ENCODE peak calls at places on chromosomes 3 and 15, in six cellular contexts. X, E, V, G, K and N are unnamed samples.

GRCh38 chr3:111070772-111071256 is 802 bp upstream of the NECTIN3 start:
- DNase-seq in X (no peak), V (peak; percentile 80), E (no peak), G (no peak), K (no peak), N (no peak)

GRCh38 chr3:43455233-43455632 is 166.6 kb downstream of the ANO10 start:
- DNase-seq in G (no peak), V (no peak), X (no peak), K (no peak), E (no peak), N (no peak)

GRCh38 chr15:81157195-81157938 is 23.3 kb downstream of the CFAP161 start:
- DNase-seq in K (no peak), X (no peak), E (no peak), G (no peak), V (no peak), N (no peak)

GRCh38 chr3:53938645-53939044 is 47.0 kb upstream of the SELENOK start:
- DNase-seq in G (no peak), K (peak; percentile 51), E (peak; percentile 51), V (peak; percentile 1), X (no peak), N (no peak)

GRCh38 chr3:61863579-61863978 is 302.2 kb downstream of the PTPRG start:
- DNase-seq in X (no peak), G (no peak), K (no peak), V (no peak), E (no peak), N (no peak)

GRCh38 chr3:143979813-143980212 is 8.2 kb downstream of the DIPK2A start:
- DNase-seq in E (no peak), G (no peak), X (no peak), K (no peak), V (no peak), N (no peak)

GRCh38 chr15:68176601-68177000 is 28.5 kb downstream of the CALML4 start:
- DNase-seq in K (no peak), V (no peak), G (no peak), E (no peak), X (no peak), N (no peak)

GRCh38 chr3:16600771-16601538 is 4.3 kb downstream of the DAZL start:
- DNase-seq in E (peak; percentile 83), V (no peak), G (peak; percentile 73), X (peak; percentile 57), K (peak; percentile 58), N (peak; percentile 54)

GRCh38 chr15:75355369-75355768 is 8.5 kb downstream of the NEIL1 start:
- DNase-seq in K (no peak), V (no peak), G (no peak), X (no peak), E (no peak), N (no peak)

GRCh38 chr15:49927462-49927861 is 191.6 kb downstream of the ATP8B4 start:
- DNase-seq in E (no peak), G (no peak), K (no peak), X (no peak), V (no peak), N (no peak)

GRCh38 chr3:67916353-67916752 is 261.9 kb upstream of the SUCLG2 start:
- DNase-seq in K (no peak), V (no peak), G (no peak), E (no peak), X (no peak), N (no peak)

GRCh38 chr15:38745136-38745535 is 180.5 kb upstream of the RASGRP1 start:
- DNase-seq in E (no peak), X (no peak), V (no peak), K (no peak), G (no peak), N (no peak)

GRCh38 chr3:123272547-123272946 is 70.8 kb downstream of the SEC22A start:
- DNase-seq in G (no peak), X (no peak), E (no peak), K (no peak), V (no peak), N (no peak)

GRCh38 chr3:12299026-12299425 is 10.2 kb downstream of the PPARG start:
- DNase-seq in K (no peak), G (no peak), X (no peak), V (no peak), E (no peak), N (no peak)

GRCh38 chr3:16378920-16379319 is 113.9 kb downstream of the OXNAD1 start:
- DNase-seq in V (no peak), G (no peak), E (no peak), K (no peak), X (no peak), N (no peak)

GRCh38 chr3:153503873-153504272 is 341.8 kb downstream of the RAP2B start:
- DNase-seq in E (no peak), G (no peak), V (no peak), X (no peak), K (no peak), N (no peak)

GRCh38 chr15:92811514-92811913 is 88.6 kb upstream of the CHD2 start:
- DNase-seq in G (no peak), K (no peak), V (no peak), E (no peak), X (no peak), N (no peak)

GRCh38 chr3:46575577-46576222 is 9.6 kb upstream of the LRRC2 start:
- DNase-seq in V (no peak), K (no peak), X (no peak), G (no peak), E (no peak), N (no peak)

GRCh38 chr3:121883507-121883906 is 10.7 kb upstream of the SLC15A2 start:
- DNase-seq in E (no peak), V (no peak), G (no peak), K (peak; percentile 8), X (no peak), N (no peak)

GRCh38 chr3:49775538-49775937 is 10.8 kb downstream of the IP6K1 start:
- DNase-seq in V (no peak), E (no peak), G (no peak), K (no peak), X (no peak), N (no peak)

GRCh38 chr15:68639926-68640600 is 61.3 kb downstream of the CORO2B start:
- DNase-seq in K (no peak), E (no peak), V (no peak), G (no peak), X (no peak), N (no peak)

GRCh38 chr3:58163234-58163633 is 47.5 kb downstream of the DNASE1L3 start:
- DNase-seq in K (no peak), V (no peak), G (no peak), E (no peak), X (no peak), N (no peak)

GRCh38 chr15:68367992-68368391 is 64.0 kb downstream of the ITGA11 start:
- DNase-seq in G (no peak), V (no peak), X (no peak), E (no peak), K (no peak), N (no peak)

GRCh38 chr3:117074833-117075232 is 365.3 kb downstream of the TUSC7 start:
- DNase-seq in K (no peak), V (no peak), E (no peak), G (no peak), X (no peak), N (no peak)